ENCODE peak calls at places on chromosomes 4 and X, in five cellular contexts. T, P, H, G and C are unnamed samples.

GRCh38 chrX:45035071-45035470 is 162.1 kb downstream of the KDM6A start:
- DNase-seq in T (no peak), P (no peak), H (no peak), G (no peak), C (no peak)

GRCh38 chr4:153468587-153468986 is 2.4 kb downstream of the TMEM131L start:
- DNase-seq in T (no peak), P (no peak), H (no peak), G (no peak), C (no peak)

GRCh38 chrX:22666441-22666840 is 333.3 kb upstream of the DDX53 start:
- DNase-seq in T (no peak), P (no peak), H (no peak), G (no peak), C (no peak)

GRCh38 chr4:141802324-141802723 is 165.9 kb downstream of the IL15 start:
- DNase-seq in T (no peak), P (no peak), H (no peak), G (no peak), C (no peak)

GRCh38 chrX:103774070-103774642 is 2.5 kb upstream of the PLP1 start:
- DNase-seq in T (peak), P (no peak), H (no peak), G (no peak), C (no peak)

GRCh38 chr4:140150886-140151699 is 2.9 kb downstream of the MAML3 start:
- DNase-seq in T (peak), P (peak), H (no peak), G (peak), C (peak)

GRCh38 chr4:8595237-8596087 is 2.9 kb downstream of the CPZ start:
- DNase-seq in T (no peak), P (no peak), H (no peak), G (no peak), C (no peak)

GRCh38 chrX:10576777-10577444 is 43.5 kb downstream of the MID1 start:
- DNase-seq in T (no peak), P (no peak), H (no peak), G (no peak), C (no peak)

GRCh38 chrX:133638285-133638684 is 223.0 kb upstream of the GPC4 start:
- DNase-seq in T (no peak), P (no peak), H (no peak), G (no peak), C (no peak)

GRCh38 chrX:10106801-10107200 is 50.0 kb upstream of the CLCN4 start:
- DNase-seq in T (no peak), P (no peak), H (no peak), G (no peak), C (peak)

GRCh38 chr4:74267998-74268606 is 40.2 kb upstream of the EPGN start:
- DNase-seq in T (no peak), P (no peak), H (no peak), G (no peak), C (no peak)

GRCh38 chr4:141021397-141022194 is 111.7 kb downstream of the RNF150 start:
- DNase-seq in T (no peak), P (no peak), H (no peak), G (no peak), C (no peak)

GRCh38 chrX:151912780-151913179 is at the start of gene MAGEA4:
- DNase-seq in T (no peak), P (no peak), H (no peak), G (no peak), C (peak)

GRCh38 chr4:26723216-26723615 is 137.4 kb upstream of the STIM2 start:
- DNase-seq in T (no peak), P (no peak), H (no peak), G (no peak), C (no peak)

GRCh38 chrX:24145340-24146186 is 4.0 kb upstream of the ZFX start:
- DNase-seq in T (peak), P (no peak), H (no peak), G (no peak), C (no peak)

GRCh38 chrX:40224658-40225057 is 126.9 kb upstream of the BCOR start:
- DNase-seq in T (no peak), P (no peak), H (no peak), G (no peak), C (no peak)

GRCh38 chrX:47644557-47645091 is 5.7 kb downstream of the ELK1 start:
- DNase-seq in T (peak), P (no peak), H (no peak), G (no peak), C (no peak)

GRCh38 chrX:21412029-21412428 is 37.8 kb downstream of the CNKSR2 start:
- DNase-seq in T (no peak), P (no peak), H (no peak), G (no peak), C (no peak)

GRCh38 chr4:155590751-155591150 is 75.9 kb upstream of the GUCY1A1 start:
- DNase-seq in T (no peak), P (no peak), H (no peak), G (no peak), C (no peak)

GRCh38 chrX:132953358-132953757 is 5.1 kb downstream of the HS6ST2 start:
- DNase-seq in T (no peak), P (no peak), H (no peak), G (no peak), C (no peak)

GRCh38 chrX:43753637-43754036 is 97.5 kb downstream of the MAOA start:
- DNase-seq in T (no peak), P (no peak), H (no peak), G (no peak), C (no peak)

GRCh38 chr4:82431026-82431745 is 796 bp downstream of the ENOPH1 start:
- DNase-seq in T (no peak), P (peak), H (no peak), G (peak), C (peak)

GRCh38 chrX:56281789-56282188 is 49.6 kb downstream of the KLF8 start:
- DNase-seq in T (peak), P (no peak), H (peak), G (no peak), C (no peak)

GRCh38 chrX:84339507-84340364 is 151.7 kb upstream of the RPS6KA6 start:
- DNase-seq in T (peak), P (no peak), H (no peak), G (no peak), C (no peak)

GRCh38 chrX:48918303-48918643 is 551 bp downstream of the PIM2 start:
- DNase-seq in T (no peak), P (no peak), H (no peak), G (no peak), C (no peak)

GRCh38 chr4:147361726-147362125 is 119.2 kb upstream of the EDNRA start:
- DNase-seq in T (no peak), P (no peak), H (no peak), G (peak), C (no peak)

GRCh38 chr4:158384407-158384806 is 137.3 kb upstream of the RXFP1 start:
- DNase-seq in T (no peak), P (no peak), H (no peak), G (no peak), C (no peak)

GRCh38 chrX:45718676-45719075 is 518.0 kb upstream of the DIPK2B start:
- DNase-seq in T (no peak), P (no peak), H (no peak), G (no peak), C (no peak)

GRCh38 chr4:95304898-95305297 is 243.9 kb downstream of the UNC5C start:
- DNase-seq in T (no peak), P (no peak), H (peak), G (peak), C (no peak)

GRCh38 chr4:47145630-47146029 is 114.3 kb downstream of the GABRB1 start:
- DNase-seq in T (no peak), P (no peak), H (no peak), G (no peak), C (no peak)

GRCh38 chr4:182142146-182143085 is 100.8 kb upstream of the TENM3 start:
- DNase-seq in T (no peak), P (no peak), H (no peak), G (no peak), C (no peak)

GRCh38 chr4:161320377-161320776 is 843.4 kb downstream of the FSTL5 start:
- DNase-seq in T (peak), P (no peak), H (peak), G (no peak), C (no peak)

GRCh38 chr4:138535316-138535715 is 293.2 kb upstream of the SLC7A11 start:
- DNase-seq in T (no peak), P (no peak), H (no peak), G (no peak), C (no peak)

GRCh38 chr4:97953171-97953570 is 190.1 kb downstream of the STPG2 start:
- DNase-seq in T (no peak), P (no peak), H (no peak), G (no peak), C (no peak)

GRCh38 chr4:90112715-90113114 is 14.5 kb upstream of the CCSER1 start:
- DNase-seq in T (no peak), P (no peak), H (no peak), G (no peak), C (no peak)

GRCh38 chr4:122762520-122762919 is 30.0 kb downstream of the BBS12 start:
- DNase-seq in T (no peak), P (no peak), H (no peak), G (no peak), C (no peak)

GRCh38 chr4:123453006-123453685 is 56.6 kb downstream of the SPRY1 start:
- DNase-seq in T (no peak), P (no peak), H (no peak), G (no peak), C (no peak)

GRCh38 chr4:8773124-8773931 is 98.3 kb downstream of the HMX1 start:
- DNase-seq in T (no peak), P (peak), H (no peak), G (no peak), C (peak)

GRCh38 chr4:973431-974397 is at the start of gene DGKQ:
- DNase-seq in T (peak), P (peak), H (no peak), G (peak), C (peak)
- H3K27ac ChIP-seq in T (peak), P (peak), H (peak), G (no peak), C (peak)

GRCh38 chrX:17372052-17372451 is 2.9 kb upstream of the NHS start:
- DNase-seq in T (no peak), P (no peak), H (no peak), G (no peak), C (no peak)
- H3K27ac ChIP-seq in T (no peak), P (no peak), H (no peak), G (no peak), C (no peak)

DNA sequence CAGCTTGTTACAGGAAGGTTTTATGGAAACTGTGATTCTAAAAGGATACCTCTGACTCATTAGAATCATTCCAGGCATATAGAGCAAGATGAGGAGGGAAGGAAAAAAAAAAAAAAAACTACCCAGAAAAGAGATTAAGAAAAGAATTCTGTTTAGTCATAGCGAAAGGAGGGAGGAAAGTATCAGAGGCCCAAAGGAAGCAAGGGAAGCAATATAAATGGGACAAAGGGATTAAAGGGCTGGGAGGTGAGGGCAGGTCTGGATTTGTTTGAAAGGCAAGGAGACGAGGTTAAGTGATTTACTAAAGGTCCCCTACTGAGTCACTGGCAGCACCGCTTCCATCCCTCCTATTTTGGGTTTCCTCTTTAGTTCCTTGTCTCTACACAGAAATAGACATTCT is 88.6 kb upstream of the IL1RAPL1 start:
- DNase-seq in T (no peak), P (no peak), H (no peak), G (no peak), C (no peak)
- H3K27ac ChIP-seq in T (no peak), P (no peak), H (no peak), G (no peak), C (no peak)

DNA sequence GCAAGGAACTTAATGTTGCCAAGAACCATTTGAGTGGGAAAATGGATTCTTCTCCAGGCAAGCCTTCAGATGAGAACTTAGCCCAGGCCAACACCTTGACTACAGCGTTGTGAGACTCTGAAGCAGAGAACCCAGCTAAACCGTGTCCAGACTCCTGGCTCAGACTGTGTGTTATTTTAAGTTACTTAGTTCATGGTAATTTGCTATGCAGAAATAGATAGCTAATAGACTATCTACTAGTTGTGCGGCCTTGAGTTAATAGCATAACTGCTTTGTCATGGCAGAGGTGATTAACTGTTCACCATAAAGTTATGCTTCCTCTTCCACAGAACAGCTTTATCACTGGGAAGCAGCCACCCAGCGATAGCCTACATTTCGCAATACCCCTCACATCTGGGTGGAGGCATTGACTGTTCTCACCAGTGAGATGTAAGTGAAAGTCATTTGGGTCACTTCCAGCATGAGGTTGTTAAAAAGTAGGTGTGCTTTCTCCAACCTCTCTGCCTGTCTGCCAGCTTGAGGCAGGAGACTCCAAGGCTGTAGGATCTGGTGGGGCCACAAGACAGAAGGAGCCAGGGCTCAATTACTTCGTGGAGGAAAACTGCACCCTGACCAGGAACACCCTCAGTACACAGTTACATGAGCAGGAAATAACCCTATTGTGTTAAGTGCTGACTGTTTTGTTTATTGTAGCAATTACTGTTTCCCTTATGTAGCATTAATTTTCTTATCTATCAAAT is 94.2 kb downstream of the GPAT3 start:
- DNase-seq in T (no peak), P (no peak), H (no peak), G (peak), C (no peak)
- H3K27ac ChIP-seq in T (no peak), P (no peak), H (no peak), G (peak), C (peak)

GRCh38 chrX:54484666-54485065 is 11.4 kb downstream of the FGD1 start:
- DNase-seq in T (no peak), P (no peak), H (no peak), G (no peak), C (no peak)

GRCh38 chrX:54481751-54482150 is 14.3 kb downstream of the FGD1 start:
- DNase-seq in T (no peak), P (no peak), H (no peak), G (no peak), C (no peak)

GRCh38 chrX:54479471-54480122 is 16.4 kb downstream of the FGD1 start:
- DNase-seq in T (no peak), P (no peak), H (no peak), G (no peak), C (peak)

GRCh38 chrX:54482839-54483593 is 13.0 kb downstream of the FGD1 start:
- DNase-seq in T (no peak), P (no peak), H (no peak), G (no peak), C (no peak)

DNA sequence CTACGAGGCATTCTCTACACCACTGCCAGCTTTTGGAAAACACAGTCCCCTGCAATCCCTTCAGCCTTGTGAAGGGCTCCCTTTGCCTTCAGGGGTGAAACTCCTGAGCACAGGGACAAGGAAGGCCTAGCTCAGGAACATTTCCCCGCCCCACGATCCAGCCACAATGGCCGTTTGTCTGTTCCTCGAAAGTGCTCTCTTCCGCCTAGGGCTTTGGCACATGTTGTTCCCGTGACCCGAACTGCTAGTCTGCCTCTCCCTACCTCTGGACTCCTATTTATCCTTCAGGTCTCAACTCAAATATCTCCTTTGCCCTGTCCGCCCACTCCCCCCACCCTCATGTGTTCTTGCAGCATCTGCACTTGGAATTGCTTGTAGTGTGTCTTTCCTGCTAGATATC is 12.1 kb downstream of the FGD1 start:
- DNase-seq in T (no peak), P (no peak), H (no peak), G (no peak), C (no peak)
- H3K27ac ChIP-seq in T (no peak), P (peak), H (no peak), G (peak), C (peak)